ENCODE peak calls at places on chromosomes 16 and 17, in ten cellular contexts. D is thoracic aorta, B is NT2/D1, Y is heart left ventricle, K is stomach, J is GM23248, R is neuronal stem cell, Q is tibial artery, M is cardiac muscle cell, X is small intestine. Z is an unnamed sample.

GRCh38 chr16:4535627-4536108 is 2.9 kb downstream of the CDIP1 start:
- DNase-seq in D (no peak), M (no peak), K (no peak), J (no peak), R (no peak), Y (no peak), X (no peak), Q (no peak), B (no peak), Z (peak; percentile 6)

GRCh38 chr17:68777243-68777855 is 176.2 kb upstream of the FAM20A start:
- DNase-seq in Y (peak; percentile 60), B (peak; percentile 25), J (peak; percentile 77), X (peak; percentile 78), M (peak; percentile 71), K (peak; percentile 45), R (peak; percentile 51), D (no peak), Q (peak; percentile 69), Z (peak; percentile 49)

GRCh38 chr17:51046527-51047384 is 73.9 kb downstream of the SPAG9 start:
- DNase-seq in K (no peak), X (no peak), R (peak; percentile 97), Y (peak; percentile 69), Q (no peak), M (peak; percentile 92), B (peak; percentile 71), J (peak; percentile 88), D (no peak), Z (peak; percentile 54)

GRCh38 chr17:6534846-6535514 is 21.4 kb downstream of the PITPNM3 start:
- DNase-seq in Q (peak; percentile 39), J (no peak), B (no peak), R (no peak), X (no peak), Y (no peak), D (no peak), M (no peak), K (no peak), Z (peak; percentile 58)

GRCh38 chr17:41527076-41528023 is 758 bp downstream of the KRT19 start:
- DNase-seq in Y (no peak), X (peak; percentile 70), B (no peak), R (peak; percentile 26), J (peak; percentile 19), D (no peak), K (peak; percentile 44), M (peak; percentile 45), Q (no peak), Z (peak; percentile 88)

GRCh38 chr16:69563605-69564580 is 1.9 kb upstream of the NFAT5 start:
- DNase-seq in M (no peak), J (peak; percentile 40), X (peak; percentile 15), D (no peak), K (no peak), Y (no peak), Q (no peak), R (peak; percentile 89), B (peak; percentile 43), Z (peak; percentile 47)

GRCh38 chr16:49532243-49532870 is 158.8 kb downstream of the C16orf78 start:
- DNase-seq in X (no peak), J (no peak), Q (no peak), D (no peak), K (no peak), Y (no peak), M (no peak), R (no peak), B (peak; percentile 56), Z (peak; percentile 79)

GRCh38 chr17:34626141-34626681 is 46.8 kb downstream of the TMEM132E start:
- DNase-seq in B (no peak), D (no peak), M (no peak), K (no peak), X (peak; percentile 52), R (no peak), Y (no peak), Q (no peak), J (peak; percentile 8), Z (peak; percentile 72)

GRCh38 chr17:42779942-42780815 is at the start of gene WNK4:
- DNase-seq in B (no peak), Q (no peak), D (no peak), Y (no peak), X (peak; percentile 56), K (peak; percentile 35), M (peak; percentile 46), R (peak; percentile 42), J (peak; percentile 67), Z (peak; percentile 95)
- H3K4me3 ChIP-seq in B (peak within 1 kb of the TSS; percentile 56), Q (peak within 1 kb of the TSS; percentile 36), D (peak within 1 kb of the TSS; percentile 50), Y (peak within 1 kb of the TSS; percentile 53), X (peak within 1 kb of the TSS; percentile 47), K (peak within 1 kb of the TSS; percentile 47), M (peak within 1 kb of the TSS; percentile 50), R (no peak within 1 kb of the TSS), J (peak within 1 kb of the TSS; percentile 85), Z (peak within 1 kb of the TSS; percentile 61)

GRCh38 chr17:48563385-48563838 is 14.7 kb downstream of the HOXB4 start:
- DNase-seq in J (no peak), Y (no peak), D (no peak), K (no peak), R (no peak), B (no peak), Q (no peak), X (no peak), M (no peak), Z (peak; percentile 47)

GRCh38 chr17:48563867-48564199 is 14.3 kb downstream of the HOXB4 start:
- DNase-seq in X (no peak), D (no peak), R (no peak), B (no peak), K (no peak), M (no peak), Y (no peak), J (no peak), Q (no peak), Z (no peak)

GRCh38 chr17:48560452-48560817 is 15.5 kb upstream of the HOXB2 start:
- DNase-seq in B (no peak), Y (no peak), M (no peak), X (no peak), D (no peak), Q (no peak), J (no peak), R (no peak), K (no peak), Z (no peak)

GRCh38 chr17:48562934-48563333 is 15.2 kb downstream of the HOXB4 start:
- DNase-seq in D (no peak), Y (no peak), Q (no peak), M (no peak), B (no peak), K (no peak), R (no peak), X (no peak), J (no peak), Z (no peak)

DNA sequence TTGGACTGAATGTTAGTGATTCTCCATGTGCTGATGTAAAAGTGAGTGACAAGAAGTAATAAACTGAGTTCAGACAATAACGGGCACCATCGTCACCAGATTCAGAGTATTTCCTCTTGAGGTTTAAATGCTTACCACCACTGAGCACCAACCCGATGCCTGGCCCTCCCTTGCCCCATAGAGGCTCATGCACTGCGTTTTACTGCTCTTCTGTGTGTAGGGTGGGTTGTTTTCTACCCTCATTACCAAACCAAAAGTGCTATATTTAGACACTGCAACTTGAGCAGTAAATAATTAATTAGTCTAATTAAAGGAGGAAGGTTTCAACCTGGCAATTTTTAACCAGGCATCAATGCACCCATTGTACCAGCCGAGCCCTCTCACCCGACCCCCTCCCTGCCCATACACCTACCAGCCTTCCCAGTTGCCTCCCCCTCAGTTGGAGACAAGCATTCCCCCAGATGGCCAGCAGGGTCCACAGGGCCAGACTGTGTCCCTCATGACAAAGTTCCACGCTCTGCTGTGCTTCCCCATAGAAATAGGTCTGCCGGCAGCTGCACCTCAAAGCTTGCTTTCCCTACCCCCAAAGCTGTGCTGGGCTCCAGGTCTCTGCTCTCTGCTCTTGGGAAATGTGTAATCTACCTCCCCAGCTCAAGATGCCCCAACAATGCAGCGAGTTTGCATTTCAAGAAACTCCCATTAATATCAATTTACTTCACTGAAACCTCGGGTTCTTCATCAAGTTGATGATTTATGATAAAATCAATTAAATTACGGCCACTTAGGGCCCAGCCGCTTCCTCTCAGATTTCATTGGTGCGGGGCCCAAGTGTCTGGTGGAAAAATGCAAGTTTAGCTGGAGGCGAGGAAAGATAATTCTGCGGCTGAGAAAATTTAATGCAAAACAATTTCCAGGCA is 16.0 kb downstream of the HOXB4 start:
- DNase-seq in K (no peak), R (no peak), Y (no peak), X (no peak), M (no peak), B (no peak), J (peak; percentile 49), Q (no peak), D (no peak), Z (peak; percentile 64)
- H3K27me3 ChIP-seq in K (peaks cover 28% of the 10 kb centered on the region), R (peaks cover 71% of the 10 kb centered on the region), Y (peaks cover 37% of the 10 kb centered on the region), X (no peaks in the 10 kb centered on the region), M (peaks cover 100% of the 10 kb centered on the region), B (peaks cover 100% of the 10 kb centered on the region), J (no peaks in the 10 kb centered on the region), Q (no peaks in the 10 kb centered on the region), D (no peaks in the 10 kb centered on the region), Z (peaks cover 99% of the 10 kb centered on the region)

GRCh38 chr17:78118801-78119241 is 9.7 kb downstream of the TMC6 start:
- DNase-seq in Y (no peak), Q (no peak), B (no peak), J (no peak), D (no peak), R (no peak), K (no peak), M (no peak), X (no peak), Z (peak; percentile 46)
- H3K36me3 ChIP-seq in Y (peaks cover 11% of the 10 kb centered on the region), Q (peaks cover 4% of the 10 kb centered on the region), B (peaks cover 69% of the 10 kb centered on the region), J (no peaks in the 10 kb centered on the region), D (no peaks in the 10 kb centered on the region), R (no peaks in the 10 kb centered on the region), K (peaks cover 62% of the 10 kb centered on the region), M (peaks cover 16% of the 10 kb centered on the region), X (peaks cover 5% of the 10 kb centered on the region), Z (peaks cover 9% of the 10 kb centered on the region)

GRCh38 chr17:15893333-15894024 is 51.5 kb upstream of the ADORA2B start:
- DNase-seq in R (no peak), X (no peak), Q (no peak), Y (no peak), K (no peak), D (no peak), B (no peak), M (peak; percentile 31), J (peak; percentile 29), Z (no peak)

GRCh38 chr17:15894258-15894657 is 50.7 kb upstream of the ADORA2B start:
- DNase-seq in M (no peak), Y (no peak), X (no peak), B (no peak), Q (no peak), J (no peak), R (no peak), D (no peak), K (no peak), Z (no peak)

GRCh38 chr17:15896277-15896676 is 48.7 kb upstream of the ADORA2B start:
- DNase-seq in R (no peak), K (no peak), Q (no peak), D (no peak), X (no peak), M (no peak), Y (no peak), B (no peak), J (no peak), Z (no peak)

GRCh38 chr17:15896834-15897233 is 48.1 kb upstream of the ADORA2B start:
- DNase-seq in Y (no peak), K (no peak), J (no peak), B (no peak), Q (no peak), M (no peak), D (no peak), R (no peak), X (no peak), Z (no peak)

DNA sequence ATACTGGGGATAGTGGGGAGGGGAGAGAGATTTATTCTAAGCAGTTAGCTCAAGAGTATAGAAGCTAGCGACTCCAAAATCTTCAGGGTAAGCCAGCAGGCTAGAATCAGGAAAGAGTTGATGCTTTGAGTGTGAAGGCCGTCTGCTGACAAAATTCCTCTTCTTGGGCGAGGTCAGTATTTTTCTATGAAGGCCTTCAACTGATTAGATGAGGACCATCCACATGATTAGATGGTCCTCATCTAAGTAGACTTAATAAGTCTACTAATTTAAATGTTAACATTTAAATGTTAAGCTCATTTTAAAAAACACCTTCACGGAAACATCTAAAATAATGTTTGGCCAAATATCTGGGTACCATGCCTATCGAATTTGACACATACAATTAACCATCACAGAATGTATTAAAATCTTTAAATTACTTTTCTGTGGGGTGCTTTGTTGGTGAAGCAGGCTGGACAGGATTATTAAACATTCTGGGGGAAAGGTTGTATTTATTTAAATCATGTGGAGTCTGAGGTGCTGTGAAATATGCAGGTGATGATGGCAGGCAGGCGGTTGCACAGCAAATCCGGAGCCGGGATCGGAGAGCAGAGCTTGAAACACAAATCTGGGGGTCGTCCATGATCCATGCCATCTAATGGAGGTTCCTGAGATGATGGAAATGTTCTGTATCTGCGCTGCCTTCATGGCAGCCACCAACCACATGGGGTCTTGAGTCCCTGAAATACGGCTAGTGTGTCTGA is 49.8 kb upstream of the ADORA2B start:
- DNase-seq in M (no peak), Y (no peak), Q (no peak), R (no peak), K (no peak), D (no peak), J (no peak), X (no peak), B (no peak), Z (no peak)
- H3K4me3 ChIP-seq in M (no peak overlapping the region), Y (no peak overlapping the region), Q (no peak overlapping the region), R (no peak overlapping the region), K (no peak overlapping the region), D (no peak overlapping the region), J (no peak overlapping the region), X (no peak overlapping the region), B (no peak overlapping the region), Z (no peak overlapping the region)